ENCODE peak calls at places on chromosomes 7 and 10, in five cellular contexts. K, E, N, P and X are unnamed samples.

GRCh38 chr10:80522756-80523363 is 14.8 kb upstream of the SH2D4B start:
- DNase-seq in E (no peak), P (no peak), K (no peak), N (no peak), X (no peak)

GRCh38 chr10:61554925-61555324 is 101.7 kb upstream of the TMEM26 start:
- DNase-seq in P (peak; percentile 27), K (no peak), E (no peak), N (peak; percentile 11), X (no peak)

GRCh38 chr7:122305475-122306319 is 1.1 kb upstream of the FEZF1 start:
- DNase-seq in E (no peak), N (no peak), P (no peak), K (peak; percentile 33), X (no peak)

GRCh38 chr10:58775960-58776574 is 263.4 kb downstream of the BICC1 start:
- DNase-seq in K (peak; percentile 49), E (no peak), P (peak; percentile 89), N (peak; percentile 79), X (no peak)

GRCh38 chr7:85851571-85852193 is 664.8 kb upstream of the SEMA3D start:
- DNase-seq in K (peak; percentile 63), N (peak; percentile 80), P (peak; percentile 81), E (no peak), X (peak; percentile 27)

GRCh38 chr7:147509859-147510542 is 1080.6 kb upstream of the C7orf33 start:
- DNase-seq in P (no peak), K (peak; percentile 38), N (peak; percentile 73), E (no peak), X (no peak)

GRCh38 chr10:49361735-49362568 is 33.9 kb downstream of the DRGX start:
- DNase-seq in E (no peak), P (no peak), K (no peak), N (no peak), X (no peak)

GRCh38 chr7:114629762-114630161 is 215.1 kb downstream of the FOXP2 start:
- DNase-seq in P (no peak), E (no peak), K (no peak), N (no peak), X (no peak)

GRCh38 chr10:131997366-131998049 is 15.8 kb upstream of the BNIP3 start:
- DNase-seq in N (peak; percentile 77), E (peak; percentile 73), P (peak; percentile 92), K (peak; percentile 78), X (peak; percentile 33)

GRCh38 chr7:83876593-83876992 is 227.7 kb upstream of the SEMA3E start:
- DNase-seq in N (peak; percentile 14), P (peak; percentile 30), E (no peak), K (peak; percentile 59), X (no peak)

GRCh38 chr7:140655511-140656408 is 15.1 kb upstream of the DENND2A start:
- DNase-seq in E (no peak), K (no peak), N (no peak), P (no peak), X (no peak)

GRCh38 chr7:41688012-41688625 is 14.8 kb downstream of the INHBA start:
- DNase-seq in N (no peak), P (no peak), E (no peak), K (no peak), X (no peak)

GRCh38 chr10:123948030-123948823 is 56.6 kb upstream of the CPXM2 start:
- DNase-seq in E (no peak), P (no peak), K (no peak), N (no peak), X (no peak)

GRCh38 chr7:105800442-105800841 is 76.0 kb downstream of the ATXN7L1 start:
- DNase-seq in K (peak; percentile 45), N (peak; percentile 65), P (peak; percentile 39), E (no peak), X (no peak)

GRCh38 chr10:113244750-113245149 is 294.7 kb downstream of the TCF7L2 start:
- DNase-seq in P (no peak), E (no peak), K (no peak), N (no peak), X (no peak)

GRCh38 chr10:78457804-78458483 is 424.3 kb downstream of the RPS24 start:
- DNase-seq in E (no peak), K (peak; percentile 81), P (peak; percentile 94), N (peak; percentile 84), X (peak; percentile 74)

GRCh38 chr10:71255817-71256660 is 43.7 kb downstream of the UNC5B start:
- DNase-seq in E (peak; percentile 77), K (peak; percentile 93), N (peak; percentile 90), P (peak; percentile 93), X (no peak)

GRCh38 chr7:55124989-55125875 is 106.4 kb downstream of the EGFR start:
- DNase-seq in K (peak; percentile 29), E (no peak), P (no peak), N (peak; percentile 51), X (no peak)

GRCh38 chr10:30736685-30737232 is 107.2 kb upstream of the LYZL2 start:
- DNase-seq in N (peak; percentile 100), E (peak; percentile 47), K (peak; percentile 100), P (peak; percentile 98), X (peak; percentile 99)

GRCh38 chr7:130293521-130293920 is 560 bp downstream of the CPA4 start:
- DNase-seq in P (no peak), N (no peak), K (no peak), E (no peak), X (no peak)
- TF ChIP-seq CTCF in P (no peak), N (no peak), K (no peak), E (no peak), X (no peak)

GRCh38 chr10:98267069-98267893 is 713 bp downstream of the LOXL4 start:
- DNase-seq in N (peak; percentile 49), P (no peak), K (no peak), E (no peak), X (no peak)
- H3K4me3 ChIP-seq in N (peak overlapping the region; percentile 72), P (no peak overlapping the region), K (peak overlapping the region; percentile 37), E (peak overlapping the region; percentile 52), X (peak overlapping the region; percentile 48)

GRCh38 chr10:103778358-103779139 is 76.8 kb downstream of the SH3PXD2A start:
- DNase-seq in E (no peak), P (no peak), K (no peak), N (no peak), X (no peak)

GRCh38 chr10:103783686-103784085 is 71.7 kb downstream of the SH3PXD2A start:
- DNase-seq in K (no peak), N (no peak), E (peak; percentile 53), P (no peak), X (no peak)

GRCh38 chr10:103784089-103784488 is 71.3 kb downstream of the SH3PXD2A start:
- DNase-seq in E (no peak), N (no peak), P (no peak), K (no peak), X (no peak)

GRCh38 chr10:103780242-103781149 is 74.9 kb downstream of the SH3PXD2A start:
- DNase-seq in N (no peak), P (no peak), K (no peak), E (no peak), X (no peak)

DNA sequence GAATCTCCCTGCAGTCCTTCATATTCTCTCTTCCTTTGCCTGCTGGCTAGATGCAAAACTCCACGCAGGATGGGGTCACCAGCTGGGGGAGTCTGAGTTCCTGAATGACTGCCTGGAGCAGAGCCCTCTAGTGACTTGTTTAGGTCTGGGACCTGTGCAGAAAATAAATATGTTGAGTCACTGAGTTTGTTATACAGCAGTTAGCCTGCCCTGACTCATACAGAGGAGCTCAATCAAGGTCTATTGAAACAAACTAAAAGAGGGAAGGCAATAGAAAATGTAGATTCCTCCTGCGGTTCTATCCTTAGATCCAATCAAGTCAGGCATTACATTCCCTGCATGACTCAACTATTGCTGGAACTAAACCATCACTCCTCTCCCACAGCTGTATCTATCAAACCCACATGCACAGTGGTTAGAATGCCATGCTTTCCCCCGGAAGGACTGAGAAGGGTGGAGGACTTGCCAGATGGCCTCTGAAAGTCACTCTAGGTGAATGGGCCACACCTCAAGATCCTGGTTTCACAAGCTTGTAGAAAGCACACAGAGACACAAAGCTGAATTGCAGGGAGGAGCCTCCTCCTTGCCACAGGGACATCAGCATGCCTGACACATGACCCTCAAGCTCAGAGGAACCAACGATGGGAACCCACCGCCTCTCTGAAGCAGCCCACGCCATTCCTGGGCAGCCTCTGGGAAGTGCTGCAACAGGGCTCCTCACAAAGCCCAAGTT is 73.9 kb downstream of the SH3PXD2A start:
- DNase-seq in K (peak; percentile 96), P (peak; percentile 79), E (no peak), N (peak; percentile 99), X (peak; percentile 96)
- TF ChIP-seq CTCF in K (peak; percentile 57), P (peak; percentile 41), E (no peak), N (peak; percentile 67), X (peak; percentile 65)

GRCh38 chr10:110276603-110277002 is 28.1 kb downstream of the SMNDC1 start:
- DNase-seq in P (no peak), K (no peak), N (no peak), E (no peak), X (no peak)

GRCh38 chr10:110274629-110275028 is 30.1 kb downstream of the SMNDC1 start:
- DNase-seq in N (no peak), E (no peak), P (no peak), K (no peak), X (no peak)

GRCh38 chr10:110275140-110275729 is 29.5 kb downstream of the SMNDC1 start:
- DNase-seq in P (no peak), K (no peak), N (no peak), E (no peak), X (no peak)

GRCh38 chr10:110278562-110278961 is 26.2 kb downstream of the SMNDC1 start:
- DNase-seq in P (no peak), E (no peak), K (no peak), N (no peak), X (no peak)

DNA sequence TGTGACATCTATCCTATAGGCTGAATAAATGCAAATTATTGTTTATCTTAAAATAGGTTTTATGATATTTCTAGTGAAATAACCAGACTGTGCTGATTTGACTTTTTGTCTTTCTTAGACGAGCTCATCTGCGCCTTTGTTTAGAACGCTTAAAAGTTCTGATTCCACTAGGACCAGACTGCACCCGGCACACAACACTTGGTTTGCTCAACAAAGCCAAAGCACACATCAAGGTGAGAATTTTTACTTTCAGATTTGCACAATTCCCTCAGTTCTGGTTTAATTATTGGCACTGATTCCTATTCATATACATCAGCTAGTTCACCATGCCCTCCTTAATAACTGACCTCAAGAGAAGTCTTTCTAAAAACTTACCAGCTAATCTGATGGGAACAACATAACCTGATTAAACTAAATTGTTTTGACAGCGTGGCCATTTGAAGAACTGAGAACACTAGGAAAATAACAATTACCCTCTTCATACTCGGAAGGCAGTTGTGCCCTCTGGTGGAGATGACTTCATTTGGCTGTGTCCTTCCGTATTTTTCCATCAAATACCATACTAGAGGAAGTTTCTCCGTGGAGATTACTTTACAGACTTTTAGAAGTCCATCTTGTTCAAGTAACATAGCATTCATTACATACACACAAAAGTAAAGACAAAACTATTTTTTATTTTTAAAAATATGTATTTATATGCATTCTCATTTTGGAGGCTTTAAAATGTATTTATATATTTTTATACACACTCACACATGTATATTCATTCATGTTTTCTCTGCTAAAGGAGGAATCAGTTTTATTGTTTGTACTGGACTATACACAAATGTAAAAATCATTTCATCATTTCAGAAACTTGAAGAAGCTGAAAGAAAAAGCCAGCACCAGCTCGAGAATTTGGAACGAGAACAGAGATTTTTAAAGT is 25.4 kb downstream of the SMNDC1 start:
- DNase-seq in P (peak; percentile 82), K (peak; percentile 72), N (peak; percentile 69), E (peak; percentile 52), X (peak; percentile 14)
- H3K4me3 ChIP-seq in P (no peak overlapping the region), K (no peak overlapping the region), N (no peak overlapping the region), E (no peak overlapping the region), X (no peak overlapping the region)

GRCh38 chr7:47973739-47974138 is 5.7 kb downstream of the HUS1 start:
- DNase-seq in P (no peak), N (no peak), K (no peak), E (no peak), X (no peak)
- TF ChIP-seq CTCF in P (no peak), N (no peak), K (no peak), E (no peak), X (no peak)